ENCODE peak calls at places on chromosomes 4 and X, in ten cellular contexts. G is nucleus accumbens; Q is hypothalamus; B is stimulated activated CD4-positive, alpha-beta T cell treated with anti-CD3 and anti-CD28 coated beads, Interleukin-15, amount 100 ng/mL, for 48 hours; P is NCI-H1092; A is AG08396; T is NCI-H1694 treated with DMSO at 0.1 percent for 48 hours; Y is KBM-7; J is kidney tubule cell; E is OCI-LY7. L is an unnamed sample.

GRCh38 chr4:127782025-127782274 is 172 bp upstream of the HSPA4L start:
- DNase-seq in A (peak), B (peak), Y (no peak), Q (peak), E (no peak), T (peak), J (peak), G (peak), P (peak), L (peak)

GRCh38 chrX:110852180-110852579 is 56.6 kb upstream of the CHRDL1 start:
- DNase-seq in E (peak), Y (peak), T (peak), G (no peak), Q (no peak), B (no peak), P (no peak), J (peak), A (peak), L (no peak)

GRCh38 chr4:147825451-147826287 is 93.8 kb downstream of the ARHGAP10 start:
- DNase-seq in A (no peak), G (no peak), T (no peak), E (no peak), B (no peak), Y (peak), J (peak), P (no peak), Q (no peak), L (no peak)

GRCh38 chr4:123350191-123350544 is 46.4 kb upstream of the SPRY1 start:
- DNase-seq in B (no peak), T (no peak), E (peak), G (no peak), Q (no peak), J (peak), Y (peak), P (no peak), A (no peak), L (peak)

GRCh38 chrX:19046343-19047215 is 62.7 kb upstream of the PHKA2 start:
- DNase-seq in Q (no peak), A (peak), E (no peak), P (no peak), B (no peak), T (no peak), Y (peak), J (peak), G (no peak), L (no peak)

GRCh38 chrX:150569155-150569477 is 695 bp downstream of the MTM1 start:
- DNase-seq in J (peak), Y (peak), A (no peak), Q (no peak), P (no peak), G (no peak), B (no peak), T (peak), E (peak), L (no peak)

GRCh38 chr4:176784816-176785215 is 7.9 kb downstream of the VEGFC start:
- DNase-seq in G (no peak), Q (no peak), B (no peak), J (no peak), Y (no peak), T (no peak), A (no peak), P (no peak), E (no peak), L (no peak)

GRCh38 chr4:168812806-168813205 is 197.2 kb downstream of the CBR4 start:
- DNase-seq in Y (no peak), B (no peak), E (no peak), P (no peak), J (no peak), T (no peak), A (no peak), G (no peak), Q (no peak), L (no peak)

GRCh38 chr4:145870155-145871020 is 68.2 kb downstream of the ZNF827 start:
- DNase-seq in P (no peak), A (no peak), Q (no peak), B (no peak), E (no peak), Y (no peak), T (no peak), G (no peak), J (peak), L (no peak)

GRCh38 chr4:89939994-89940393 is 45.3 kb downstream of the MMRN1 start:
- DNase-seq in G (no peak), B (no peak), Q (peak), P (peak), E (no peak), Y (no peak), T (peak), A (no peak), J (peak), L (peak)

GRCh38 chr4:87068591-87069021 is 133.8 kb downstream of the AFF1 start:
- DNase-seq in J (no peak), Q (no peak), E (peak), T (peak), P (peak), Y (no peak), G (no peak), A (no peak), B (no peak), L (no peak)

L was measured in G401.